ENCODE peak calls at places on chromosomes 11 and 22, in four cellular contexts. One of them, this sample, is unnamed.
A peak's percentile ranks its signal among the peaks of the same experiment; 100 is the strongest.

GRCh38 chr11:43403357-43404231 is 44.9 kb downstream of the TTC17 start:
- DNase-seq in fibroblast of lung: no peak
- DNase-seq in stimulated activated CD8-positive, alpha-beta memory T cell treated with anti-CD3 and anti-CD28 coated beads, Interleukin-15, amount 100 ng/mL, for 1 hour: no peak
- DNase-seq in fibroblast of the conjunctiva: no peak
- DNase-seq in this sample: no peak

GRCh38 chr22:17829691-17830040 is 55.4 kb upstream of the BID start:
- DNase-seq in fibroblast of lung: no peak
- DNase-seq in stimulated activated CD8-positive, alpha-beta memory T cell treated with anti-CD3 and anti-CD28 coated beads, Interleukin-15, amount 100 ng/mL, for 1 hour: no peak
- DNase-seq in fibroblast of the conjunctiva: no peak
- DNase-seq in this sample: no peak

GRCh38 chr11:6319879-6320410 is 356 bp downstream of the CAVIN3 start:
- DNase-seq in fibroblast of the conjunctiva: peak; percentile 92
- DNase-seq in fibroblast of lung: peak; percentile 95
- DNase-seq in stimulated activated CD8-positive, alpha-beta memory T cell treated with anti-CD3 and anti-CD28 coated beads, Interleukin-15, amount 100 ng/mL, for 1 hour: no peak
- DNase-seq in this sample: peak; percentile 80

GRCh38 chr11:107741044-107741823 is 29.4 kb upstream of the SLN start:
- DNase-seq in stimulated activated CD8-positive, alpha-beta memory T cell treated with anti-CD3 and anti-CD28 coated beads, Interleukin-15, amount 100 ng/mL, for 1 hour: no peak
- DNase-seq in fibroblast of the conjunctiva: peak; percentile 18
- DNase-seq in fibroblast of lung: peak; percentile 52
- DNase-seq in this sample: peak; percentile 14

GRCh38 chr11:66950113-66950535 is 8.1 kb downstream of the PC start:
- DNase-seq in stimulated activated CD8-positive, alpha-beta memory T cell treated with anti-CD3 and anti-CD28 coated beads, Interleukin-15, amount 100 ng/mL, for 1 hour: no peak
- DNase-seq in fibroblast of the conjunctiva: no peak
- DNase-seq in fibroblast of lung: peak; percentile 75
- DNase-seq in this sample: peak; percentile 66

GRCh38 chr22:50469377-50470305 is 5.2 kb downstream of the SBF1 start:
- DNase-seq in fibroblast of the conjunctiva: no peak
- DNase-seq in fibroblast of lung: peak; percentile 17
- DNase-seq in stimulated activated CD8-positive, alpha-beta memory T cell treated with anti-CD3 and anti-CD28 coated beads, Interleukin-15, amount 100 ng/mL, for 1 hour: peak; percentile 94
- DNase-seq in this sample: no peak

GRCh38 chr22:44181033-44181911 is 547 bp downstream of the PARVG start:
- DNase-seq in fibroblast of the conjunctiva: no peak
- DNase-seq in fibroblast of lung: no peak
- DNase-seq in stimulated activated CD8-positive, alpha-beta memory T cell treated with anti-CD3 and anti-CD28 coated beads, Interleukin-15, amount 100 ng/mL, for 1 hour: no peak
- DNase-seq in this sample: no peak

GRCh38 chr22:25780673-25781072 is 38.7 kb downstream of the MYO18B start:
- DNase-seq in stimulated activated CD8-positive, alpha-beta memory T cell treated with anti-CD3 and anti-CD28 coated beads, Interleukin-15, amount 100 ng/mL, for 1 hour: no peak
- DNase-seq in fibroblast of lung: no peak
- DNase-seq in fibroblast of the conjunctiva: no peak
- DNase-seq in this sample: no peak

GRCh38 chr22:44448271-44448780 is 49.7 kb downstream of the RTL6 start:
- DNase-seq in stimulated activated CD8-positive, alpha-beta memory T cell treated with anti-CD3 and anti-CD28 coated beads, Interleukin-15, amount 100 ng/mL, for 1 hour: no peak
- DNase-seq in fibroblast of the conjunctiva: peak; percentile 83
- DNase-seq in fibroblast of lung: peak; percentile 90
- DNase-seq in this sample: peak; percentile 95

GRCh38 chr11:3178349-3178748 is 13.2 kb upstream of the OSBPL5 start:
- DNase-seq in fibroblast of lung: no peak
- DNase-seq in fibroblast of the conjunctiva: no peak
- DNase-seq in stimulated activated CD8-positive, alpha-beta memory T cell treated with anti-CD3 and anti-CD28 coated beads, Interleukin-15, amount 100 ng/mL, for 1 hour: no peak
- DNase-seq in this sample: no peak

GRCh38 chr11:72665911-72666472 is 8.2 kb downstream of the PDE2A start:
- DNase-seq in fibroblast of lung: no peak
- DNase-seq in fibroblast of the conjunctiva: no peak
- DNase-seq in stimulated activated CD8-positive, alpha-beta memory T cell treated with anti-CD3 and anti-CD28 coated beads, Interleukin-15, amount 100 ng/mL, for 1 hour: no peak
- DNase-seq in this sample: no peak

GRCh38 chr11:78176605-78177141 is 11.8 kb downstream of the KCTD21 start:
- DNase-seq in stimulated activated CD8-positive, alpha-beta memory T cell treated with anti-CD3 and anti-CD28 coated beads, Interleukin-15, amount 100 ng/mL, for 1 hour: no peak
- DNase-seq in fibroblast of lung: no peak
- DNase-seq in fibroblast of the conjunctiva: no peak
- DNase-seq in this sample: no peak

GRCh38 chr11:93131709-93132108 is 66.1 kb downstream of the SLC36A4 start:
- DNase-seq in stimulated activated CD8-positive, alpha-beta memory T cell treated with anti-CD3 and anti-CD28 coated beads, Interleukin-15, amount 100 ng/mL, for 1 hour: no peak
- DNase-seq in fibroblast of the conjunctiva: no peak
- DNase-seq in fibroblast of lung: no peak
- DNase-seq in this sample: no peak

GRCh38 chr11:128859563-128860441 is 7.3 kb downstream of the KCNJ1 start:
- DNase-seq in stimulated activated CD8-positive, alpha-beta memory T cell treated with anti-CD3 and anti-CD28 coated beads, Interleukin-15, amount 100 ng/mL, for 1 hour: peak; percentile 58
- DNase-seq in fibroblast of the conjunctiva: peak; percentile 33
- DNase-seq in fibroblast of lung: peak; percentile 54
- DNase-seq in this sample: peak; percentile 48

GRCh38 chr22:40922484-40923303 is 28.5 kb upstream of the RBX1 start:
- DNase-seq in fibroblast of the conjunctiva: peak; percentile 59
- DNase-seq in stimulated activated CD8-positive, alpha-beta memory T cell treated with anti-CD3 and anti-CD28 coated beads, Interleukin-15, amount 100 ng/mL, for 1 hour: no peak
- DNase-seq in fibroblast of lung: peak; percentile 81
- DNase-seq in this sample: peak; percentile 62

GRCh38 chr11:11010624-11011127 is 152.8 kb upstream of the ZBED5 start:
- DNase-seq in stimulated activated CD8-positive, alpha-beta memory T cell treated with anti-CD3 and anti-CD28 coated beads, Interleukin-15, amount 100 ng/mL, for 1 hour: no peak
- DNase-seq in fibroblast of the conjunctiva: no peak
- DNase-seq in fibroblast of lung: peak; percentile 20
- DNase-seq in this sample: peak; percentile 63

GRCh38 chr22:22714600-22715361 is 70.4 kb downstream of the GGTLC2 start:
- DNase-seq in stimulated activated CD8-positive, alpha-beta memory T cell treated with anti-CD3 and anti-CD28 coated beads, Interleukin-15, amount 100 ng/mL, for 1 hour: no peak
- DNase-seq in fibroblast of lung: no peak
- DNase-seq in fibroblast of the conjunctiva: no peak
- DNase-seq in this sample: no peak

This sample was measured in kidney glomerular epithelial cell.